ENCODE peak calls at places on chromosomes 16 and 17, in ten cellular contexts. X, C, E, K, A, W, B, J, L and V are unnamed samples.

GRCh38 chr16:85812811-85813700 is 13.6 kb downstream of the COX4I1 start:
- DNase-seq in X (no peak), C (no peak), E (no peak), K (no peak), A (no peak), W (no peak), B (no peak), J (no peak), L (no peak), V (no peak)

GRCh38 chr17:39700148-39700987 is 504 bp downstream of the ERBB2 start:
- DNase-seq in X (no peak), C (peak), E (no peak), K (peak), A (no peak), W (peak), B (no peak), J (peak), L (no peak), V (peak)

GRCh38 chr16:25256821-25257503 is 683 bp downstream of the ZKSCAN2 start:
- DNase-seq in X (no peak), C (no peak), E (no peak), K (no peak), A (no peak), W (peak), B (no peak), J (peak), L (no peak), V (no peak)

GRCh38 chr16:73037845-73038570 is 9.9 kb downstream of the ZFHX3 start:
- DNase-seq in X (no peak), C (no peak), E (no peak), K (no peak), A (no peak), W (no peak), B (no peak), J (no peak), L (no peak), V (no peak)

GRCh38 chr16:73053379-73054130 is 5.6 kb upstream of the ZFHX3 start:
- DNase-seq in X (no peak), C (no peak), E (no peak), K (peak), A (no peak), W (no peak), B (no peak), J (no peak), L (no peak), V (no peak)

GRCh38 chr16:81610144-81610842 is 165.7 kb downstream of the CMIP start:
- DNase-seq in X (no peak), C (peak), E (peak), K (peak), A (peak), W (peak), B (no peak), J (peak), L (no peak), V (no peak)

GRCh38 chr17:64129515-64129764 is 504 bp downstream of the ERN1 start:
- DNase-seq in X (no peak), C (no peak), E (no peak), K (no peak), A (no peak), W (no peak), B (no peak), J (no peak), L (no peak), V (no peak)

GRCh38 chr16:65896448-65897153 is 469.9 kb upstream of the CDH5 start:
- DNase-seq in X (no peak), C (no peak), E (no peak), K (no peak), A (no peak), W (no peak), B (no peak), J (no peak), L (no peak), V (peak)

GRCh38 chr16:72221216-72221995 is 49.5 kb upstream of the PMFBP1 start:
- DNase-seq in X (no peak), C (no peak), E (no peak), K (no peak), A (no peak), W (no peak), B (no peak), J (no peak), L (no peak), V (no peak)

GRCh38 chr16:88120812-88121211 is 169.6 kb downstream of the BANP start:
- DNase-seq in X (no peak), C (peak), E (no peak), K (no peak), A (no peak), W (no peak), B (no peak), J (no peak), L (no peak), V (no peak)

GRCh38 chr17:43608313-43608712 is 53.4 kb downstream of the MEOX1 start:
- DNase-seq in X (no peak), C (no peak), E (no peak), K (peak), A (no peak), W (no peak), B (no peak), J (no peak), L (no peak), V (no peak)

GRCh38 chr17:49259663-49260010 is 29.1 kb upstream of the PHOSPHO1 start:
- DNase-seq in X (no peak), C (no peak), E (no peak), K (no peak), A (no peak), W (no peak), B (no peak), J (no peak), L (no peak), V (no peak)

GRCh38 chr16:89924925-89925307 is 1.8 kb downstream of the TUBB3 start:
- DNase-seq in X (no peak), C (no peak), E (no peak), K (peak), A (no peak), W (no peak), B (no peak), J (no peak), L (no peak), V (no peak)

GRCh38 chr16:76791151-76791550 is 399.8 kb upstream of the MON1B start:
- DNase-seq in X (no peak), C (no peak), E (no peak), K (no peak), A (no peak), W (no peak), B (no peak), J (no peak), L (no peak), V (no peak)

GRCh38 chr16:62907562-62907961 is 871.3 kb upstream of the CDH8 start:
- DNase-seq in X (no peak), C (no peak), E (no peak), K (no peak), A (no peak), W (no peak), B (no peak), J (no peak), L (no peak), V (no peak)